ENCODE peak calls at places on chromosome 4, in eight cellular contexts. J is AG20443; K is lower lobe of right lung; W is NCI-H2171 treated with DMSO at 0.1 percent for 48 hours; O is CD4-positive, alpha-beta T cell; B is AG09309; X is AG04450; Q is M059J. L is an unnamed sample.

GRCh38 chr4:149684516-149684915 is 131.1 kb downstream of the IQCM start:
- DNase-seq in Q (no peak), B (no peak), X (no peak), J (no peak), O (no peak), W (no peak), K (no peak), L (no peak)

GRCh38 chr4:118076958-118077766 is 42.9 kb downstream of the NDST3 start:
- DNase-seq in B (no peak), O (no peak), J (peak; percentile 49), K (no peak), X (no peak), W (peak; percentile 1), Q (peak; percentile 34), L (peak; percentile 46)

GRCh38 chr4:106809083-106809482 is 227.0 kb downstream of the DKK2 start:
- DNase-seq in X (no peak), W (no peak), B (no peak), Q (peak; percentile 63), J (peak; percentile 24), O (no peak), K (no peak), L (no peak)

GRCh38 chr4:95499176-95499760 is 49.5 kb downstream of the UNC5C start:
- DNase-seq in X (no peak), J (no peak), B (no peak), W (no peak), K (no peak), Q (peak; percentile 27), O (no peak), L (no peak)

GRCh38 chr4:828641-829271 is 2.8 kb upstream of the CPLX1 start:
- DNase-seq in W (no peak), O (no peak), Q (peak; percentile 50), B (no peak), J (peak; percentile 67), K (peak; percentile 41), X (no peak), L (no peak)

GRCh38 chr4:5660185-5660584 is 48.2 kb downstream of the EVC2 start:
- DNase-seq in B (no peak), W (no peak), Q (peak; percentile 12), O (no peak), J (no peak), K (no peak), X (no peak), L (no peak)

GRCh38 chr4:10018818-10019438 is 2.4 kb downstream of the SLC2A9 start:
- DNase-seq in O (peak; percentile 94), X (peak; percentile 67), B (peak; percentile 33), Q (peak; percentile 91), W (no peak), K (peak; percentile 98), J (peak; percentile 98), L (peak; percentile 98)

GRCh38 chr4:123399638-123400358 is 3.2 kb downstream of the SPRY1 start:
- DNase-seq in B (no peak), O (no peak), J (no peak), K (no peak), W (no peak), Q (no peak), X (no peak), L (no peak)

GRCh38 chr4:67393699-67394281 is 151.5 kb downstream of the CENPC start:
- DNase-seq in Q (peak; percentile 22), K (no peak), X (peak; percentile 16), B (peak; percentile 7), O (no peak), W (peak; percentile 20), J (peak; percentile 10), L (no peak)

GRCh38 chr4:112840061-112840460 is 203.1 kb downstream of the LARP7 start:
- DNase-seq in O (no peak), K (no peak), Q (no peak), J (peak; percentile 51), W (no peak), X (no peak), B (no peak), L (no peak)

GRCh38 chr4:74549936-74550335 is 105.0 kb downstream of the AREG start:
- DNase-seq in W (no peak), K (no peak), Q (no peak), O (no peak), J (no peak), X (peak; percentile 32), B (no peak), L (no peak)

GRCh38 chr4:60619531-60620305 is 580.4 kb upstream of the ADGRL3 start:
- DNase-seq in J (peak; percentile 35), O (no peak), K (no peak), B (no peak), Q (peak; percentile 0), W (no peak), X (no peak), L (no peak)

GRCh38 chr4:33062155-33062554 is 2342.0 kb downstream of the PCDH7 start:
- DNase-seq in K (no peak), Q (no peak), B (no peak), X (no peak), W (no peak), J (no peak), O (no peak), L (no peak)

GRCh38 chr4:6137747-6138135 is 62.6 kb downstream of the JAKMIP1 start:
- DNase-seq in K (no peak), J (no peak), X (no peak), Q (no peak), O (no peak), W (no peak), B (no peak), L (no peak)

GRCh38 chr4:85747871-85748491 is 273.0 kb downstream of the ARHGAP24 start:
- DNase-seq in B (peak; percentile 73), J (peak; percentile 52), Q (peak; percentile 70), X (peak; percentile 50), W (peak; percentile 60), O (no peak), K (no peak), L (peak; percentile 45)

GRCh38 chr4:25368315-25368714 is 8.7 kb upstream of the ANAPC4 start:
- DNase-seq in W (no peak), B (no peak), Q (no peak), X (no peak), K (no peak), J (no peak), O (no peak), L (no peak)

GRCh38 chr4:152896819-152897218 is 39.3 kb upstream of the FHDC1 start:
- DNase-seq in X (peak; percentile 18), W (peak; percentile 23), J (peak; percentile 6), B (peak; percentile 11), K (no peak), O (no peak), Q (no peak), L (no peak)

GRCh38 chr4:5036239-5036638 is 15.0 kb upstream of the STK32B start:
- DNase-seq in O (no peak), K (no peak), J (peak; percentile 44), Q (peak; percentile 63), W (no peak), X (peak; percentile 30), B (peak; percentile 59), L (no peak)

GRCh38 chr4:138952405-138952804 is 63.2 kb upstream of the NOCT start:
- DNase-seq in X (no peak), Q (peak; percentile 36), J (no peak), O (no peak), B (no peak), K (no peak), W (no peak), L (no peak)

GRCh38 chr4:57426779-57427395 is 316.7 kb upstream of the IGFBP7 start:
- DNase-seq in B (no peak), K (peak; percentile 74), X (peak; percentile 36), O (no peak), J (peak; percentile 85), W (peak; percentile 32), Q (peak; percentile 60), L (no peak)

GRCh38 chr4:121765941-121766538 is 1.1 kb upstream of the SMIM43 start:
- DNase-seq in J (no peak), K (no peak), Q (no peak), W (no peak), X (no peak), O (no peak), B (no peak), L (no peak)

GRCh38 chr4:150368667-150369066 is 213.3 kb upstream of the MAB21L2 start:
- DNase-seq in K (no peak), B (no peak), J (no peak), X (no peak), W (peak; percentile 51), Q (no peak), O (no peak), L (no peak)

GRCh38 chr4:70802923-70803605 is 36.6 kb downstream of the GRSF1 start:
- DNase-seq in B (no peak), X (no peak), J (no peak), O (no peak), W (no peak), Q (peak; percentile 3), K (no peak), L (no peak)

GRCh38 chr4:119736559-119736958 is 108.0 kb upstream of the PDE5A start:
- DNase-seq in B (no peak), Q (no peak), O (no peak), K (no peak), X (no peak), J (no peak), W (no peak), L (no peak)

GRCh38 chr4:76896731-76897521 is 1.0 kb downstream of the SOWAHB start:
- DNase-seq in B (no peak), Q (peak; percentile 22), X (no peak), W (no peak), K (peak; percentile 65), J (peak; percentile 56), O (peak; percentile 35), L (peak; percentile 87)

GRCh38 chr4:59553063-59553738 is 1646.9 kb upstream of the ADGRL3 start:
- DNase-seq in W (no peak), K (no peak), B (no peak), J (peak; percentile 23), Q (peak; percentile 44), X (no peak), O (no peak), L (no peak)

GRCh38 chr4:87120411-87121162 is 99.8 kb downstream of the KLHL8 start:
- DNase-seq in J (no peak), B (no peak), K (no peak), X (peak; percentile 67), Q (no peak), W (no peak), O (no peak), L (no peak)

GRCh38 chr4:165016971-165017370 is 14.8 kb upstream of the TRIM60 start:
- DNase-seq in X (no peak), W (no peak), K (no peak), Q (no peak), O (no peak), B (no peak), J (peak; percentile 27), L (no peak)

GRCh38 chr4:85455942-85456341 is 19.0 kb upstream of the ARHGAP24 start:
- DNase-seq in J (no peak), Q (no peak), O (no peak), B (no peak), X (no peak), W (no peak), K (no peak), L (no peak)

GRCh38 chr4:118276551-118276950 is 76.3 kb downstream of the PRSS12 start:
- DNase-seq in K (no peak), Q (no peak), B (no peak), W (no peak), J (no peak), O (no peak), X (no peak), L (no peak)

GRCh38 chr4:42843694-42844093 is 48.8 kb upstream of the GRXCR1 start:
- DNase-seq in O (no peak), Q (no peak), W (no peak), J (no peak), X (no peak), B (no peak), K (no peak), L (no peak)

GRCh38 chr4:78057600-78058560 is 757 bp downstream of the FRAS1 start:
- DNase-seq in K (peak; percentile 65), Q (peak; percentile 20), X (no peak), O (no peak), W (peak; percentile 29), B (no peak), J (peak; percentile 63), L (peak; percentile 70)

GRCh38 chr4:15676899-15677298 is 4.7 kb upstream of the FAM200B start:
- DNase-seq in O (no peak), Q (no peak), B (no peak), W (no peak), X (no peak), K (no peak), J (no peak), L (no peak)

GRCh38 chr4:156711196-156711590 is 260.4 kb downstream of the PDGFC start:
- DNase-seq in Q (no peak), O (no peak), J (peak; percentile 8), K (no peak), X (no peak), W (no peak), B (no peak), L (no peak)

L was measured in Peyer's patch.